ENCODE peak calls at places on chromosomes 1 and 21, in five cellular contexts. A is non-pigmented ciliary epithelial cell; D is left ventricle myocardium inferior; R is activated T-helper 1 cell treated with anti-CD3 and anti-CD28 coated beads, Interleukin-12 subunit alpha, Interleukin-12 subunit beta, Interleukin-2, Interleukin-4 antibody, amounts not matched to agents 30 ng/mL and 10 ng/mL and 1 ng/mL, durations not matched to agents 14 hours and 24 hours and 36 hours; Y is GF-D8. Q is an unnamed sample.

GRCh38 chr1:39576016-39576657 is 453 bp downstream of the PABPC4 start:
- DNase-seq in A (no peak), R (peak; percentile 29), D (peak; percentile 22), Y (no peak), Q (peak; percentile 72)

GRCh38 chr1:219585837-219586465 is 27.0 kb downstream of the ZC3H11B start:
- DNase-seq in A (no peak), Y (no peak), D (no peak), R (no peak), Q (no peak)

GRCh38 chr21:46326110-46326703 is 2.3 kb downstream of the PCNT start:
- DNase-seq in R (no peak), A (no peak), D (no peak), Y (no peak), Q (no peak)

GRCh38 chr1:1599919-1600860 is at the start of gene FNDC10:
- DNase-seq in R (no peak), D (no peak), A (no peak), Y (no peak), Q (peak; percentile 71)

GRCh38 chr1:206814716-206815341 is 42.5 kb upstream of the IL10 start:
- DNase-seq in A (no peak), R (no peak), Y (no peak), D (peak; percentile 28), Q (no peak)

GRCh38 chr1:25505706-25506385 is 37.6 kb upstream of the LDLRAP1 start:
- DNase-seq in A (no peak), Y (no peak), D (no peak), R (no peak), Q (no peak)

GRCh38 chr1:62688687-62689085 is 500 bp upstream of the DOCK7 start:
- DNase-seq in Y (no peak), D (no peak), A (no peak), R (no peak), Q (no peak)

GRCh38 chr1:26666855-26667254 is 29.0 kb upstream of the ARID1A start:
- DNase-seq in A (no peak), R (no peak), Y (no peak), D (no peak), Q (no peak)

GRCh38 chr1:36739703-36740289 is 257.1 kb upstream of the CSF3R start:
- DNase-seq in A (no peak), R (no peak), Y (no peak), D (no peak), Q (no peak)

GRCh38 chr21:30329203-30329868 is 8.2 kb downstream of the KRTAP27-1 start:
- DNase-seq in A (no peak), R (no peak), Y (no peak), D (no peak), Q (no peak)

GRCh38 chr1:19311931-19312781 is at the start of the genes AKR7A2 and SLC66A1:
- DNase-seq in A (no peak), R (peak; percentile 93), D (peak; percentile 93), Y (peak; percentile 62), Q (peak; percentile 99)

GRCh38 chr21:26751305-26751704 is 93.9 kb downstream of the ADAMTS1 start:
- DNase-seq in Y (no peak), D (no peak), A (no peak), R (no peak), Q (no peak)

GRCh38 chr1:96710708-96711477 is 10.7 kb upstream of the PTBP2 start:
- DNase-seq in D (no peak), Y (no peak), R (no peak), A (no peak), Q (no peak)

GRCh38 chr1:245404527-245404926 is 249.7 kb downstream of the KIF26B start:
- DNase-seq in D (no peak), A (no peak), R (no peak), Y (no peak), Q (no peak)

GRCh38 chr1:204366759-204367158 is 7.0 kb upstream of the PLEKHA6 start:
- DNase-seq in D (no peak), Y (no peak), R (no peak), A (no peak), Q (no peak)

GRCh38 chr1:63779872-63780271 is 6.1 kb downstream of the ROR1 start:
- DNase-seq in A (no peak), R (no peak), Y (no peak), D (no peak), Q (no peak)

GRCh38 chr1:195958131-195958530 is 650.1 kb downstream of the KCNT2 start:
- DNase-seq in Y (no peak), A (no peak), D (no peak), R (no peak), Q (no peak)

GRCh38 chr1:22283596-22283995 is 140.7 kb upstream of the WNT4 start:
- DNase-seq in D (no peak), A (no peak), R (no peak), Y (no peak), Q (no peak)

GRCh38 chr1:92945748-92946270 is 15.5 kb downstream of the DIPK1A start:
- DNase-seq in A (no peak), D (no peak), R (no peak), Y (no peak), Q (no peak)

GRCh38 chr1:155007253-155007828 is 4.7 kb downstream of the ZBTB7B start:
- DNase-seq in A (no peak), D (peak; percentile 73), Y (no peak), R (no peak), Q (peak; percentile 54)

GRCh38 chr1:188895611-188896010 is 1582.1 kb downstream of the BRINP3 start:
- DNase-seq in A (no peak), R (no peak), Y (no peak), D (no peak), Q (no peak)

GRCh38 chr1:207336559-207337467 is 15.3 kb downstream of the CD55 start:
- DNase-seq in A (peak; percentile 62), Y (peak; percentile 70), D (no peak), R (peak; percentile 65), Q (no peak)

GRCh38 chr1:29703596-29703995 is 467.3 kb downstream of the PTPRU start:
- DNase-seq in Y (no peak), A (no peak), R (no peak), D (no peak), Q (peak; percentile 37)

GRCh38 chr1:101080859-101081258 is 55.3 kb upstream of the DPH5 start:
- DNase-seq in D (no peak), Y (no peak), R (no peak), A (no peak), Q (no peak)

Q was measured in frontal cortex.